ENCODE peak calls at places on chromosomes 7 and 10, in seven cellular contexts. One of them, this sample, is unnamed.
A peak's percentile ranks its signal among the peaks of the same experiment; 100 is the strongest.

GRCh38 chr7:128869138-128869943 is 6.7 kb downstream of the ATP6V1F start:
- DNase-seq in GM06990: peak; percentile 74
- DNase-seq in hippocampal formation: peak; percentile 24
- DNase-seq in naive thymus-derived CD8-positive, alpha-beta T cell: peak; percentile 68
- DNase-seq in skeletal muscle cell: no peak
- DNase-seq in HFFc6: no peak
- DNase-seq in NCI-H2171: peak; percentile 47
- DNase-seq in this sample: peak; percentile 59

GRCh38 chr10:31129261-31129660 is 97.6 kb upstream of the ZNF438 start:
- DNase-seq in GM06990: no peak
- DNase-seq in hippocampal formation: no peak
- DNase-seq in naive thymus-derived CD8-positive, alpha-beta T cell: no peak
- DNase-seq in skeletal muscle cell: peak; percentile 92
- DNase-seq in HFFc6: peak; percentile 46
- DNase-seq in NCI-H2171: no peak
- DNase-seq in this sample: no peak

GRCh38 chr10:82982110-82982608 is 1107.2 kb downstream of the NRG3 start:
- DNase-seq in GM06990: no peak
- DNase-seq in hippocampal formation: no peak
- DNase-seq in naive thymus-derived CD8-positive, alpha-beta T cell: no peak
- DNase-seq in skeletal muscle cell: peak; percentile 80
- DNase-seq in HFFc6: peak; percentile 98
- DNase-seq in NCI-H2171: no peak
- DNase-seq in this sample: no peak

GRCh38 chr10:69506834-69507643 is 55.8 kb downstream of the TSPAN15 start:
- DNase-seq in GM06990: no peak
- DNase-seq in hippocampal formation: no peak
- DNase-seq in naive thymus-derived CD8-positive, alpha-beta T cell: peak; percentile 53
- DNase-seq in skeletal muscle cell: no peak
- DNase-seq in HFFc6: no peak
- DNase-seq in NCI-H2171: no peak
- DNase-seq in this sample: no peak

GRCh38 chr10:85786401-85786899 is 580.1 kb downstream of the GRID1 start:
- DNase-seq in GM06990: no peak
- DNase-seq in hippocampal formation: peak; percentile 12
- DNase-seq in naive thymus-derived CD8-positive, alpha-beta T cell: no peak
- DNase-seq in skeletal muscle cell: no peak
- DNase-seq in HFFc6: no peak
- DNase-seq in NCI-H2171: no peak
- DNase-seq in this sample: no peak

GRCh38 chr10:102426803-102427287 is 5.5 kb downstream of the CUEDC2 start:
- DNase-seq in GM06990: no peak
- DNase-seq in hippocampal formation: no peak
- DNase-seq in naive thymus-derived CD8-positive, alpha-beta T cell: no peak
- DNase-seq in skeletal muscle cell: no peak
- DNase-seq in HFFc6: peak; percentile 29
- DNase-seq in NCI-H2171: no peak
- DNase-seq in this sample: no peak

GRCh38 chr7:41097501-41097900 is 605.4 kb downstream of the INHBA start:
- DNase-seq in GM06990: no peak
- DNase-seq in hippocampal formation: no peak
- DNase-seq in naive thymus-derived CD8-positive, alpha-beta T cell: no peak
- DNase-seq in skeletal muscle cell: peak; percentile 55
- DNase-seq in HFFc6: peak; percentile 70
- DNase-seq in NCI-H2171: no peak
- DNase-seq in this sample: no peak

GRCh38 chr7:117237646-117238045 is 85.2 kb downstream of the WNT2 start:
- DNase-seq in GM06990: no peak
- DNase-seq in hippocampal formation: no peak
- DNase-seq in naive thymus-derived CD8-positive, alpha-beta T cell: no peak
- DNase-seq in skeletal muscle cell: no peak
- DNase-seq in HFFc6: no peak
- DNase-seq in NCI-H2171: no peak
- DNase-seq in this sample: no peak

GRCh38 chr7:123054357-123055133 is 59.0 kb upstream of the TAS2R16 start:
- DNase-seq in GM06990: no peak
- DNase-seq in hippocampal formation: no peak
- DNase-seq in naive thymus-derived CD8-positive, alpha-beta T cell: no peak
- DNase-seq in skeletal muscle cell: no peak
- DNase-seq in HFFc6: no peak
- DNase-seq in NCI-H2171: no peak
- DNase-seq in this sample: no peak

GRCh38 chr7:375491-375821 is 85.5 kb downstream of the FOXL3 start:
- DNase-seq in GM06990: no peak
- DNase-seq in hippocampal formation: no peak
- DNase-seq in naive thymus-derived CD8-positive, alpha-beta T cell: peak; percentile 26
- DNase-seq in skeletal muscle cell: no peak
- DNase-seq in HFFc6: no peak
- DNase-seq in NCI-H2171: no peak
- DNase-seq in this sample: no peak

GRCh38 chr10:125967533-125967932 is 71.2 kb downstream of the FANK1 start:
- DNase-seq in GM06990: no peak
- DNase-seq in hippocampal formation: no peak
- DNase-seq in naive thymus-derived CD8-positive, alpha-beta T cell: no peak
- DNase-seq in skeletal muscle cell: no peak
- DNase-seq in HFFc6: no peak
- DNase-seq in NCI-H2171: no peak
- DNase-seq in this sample: no peak

GRCh38 chr10:78416031-78416800 is 382.6 kb downstream of the RPS24 start:
- DNase-seq in GM06990: no peak
- DNase-seq in hippocampal formation: no peak
- DNase-seq in naive thymus-derived CD8-positive, alpha-beta T cell: no peak
- DNase-seq in skeletal muscle cell: peak; percentile 17
- DNase-seq in HFFc6: peak; percentile 85
- DNase-seq in NCI-H2171: no peak
- DNase-seq in this sample: no peak

GRCh38 chr10:32207544-32207943 is 139.4 kb downstream of the EPC1 start:
- DNase-seq in GM06990: no peak
- DNase-seq in hippocampal formation: no peak
- DNase-seq in naive thymus-derived CD8-positive, alpha-beta T cell: peak; percentile 68
- DNase-seq in skeletal muscle cell: no peak
- DNase-seq in HFFc6: peak; percentile 28
- DNase-seq in NCI-H2171: no peak
- DNase-seq in this sample: no peak

GRCh38 chr10:122152544-122152943 is 118.6 kb upstream of the BTBD16 start:
- DNase-seq in GM06990: no peak
- DNase-seq in hippocampal formation: peak; percentile 89
- DNase-seq in naive thymus-derived CD8-positive, alpha-beta T cell: no peak
- DNase-seq in skeletal muscle cell: peak; percentile 86
- DNase-seq in HFFc6: peak; percentile 60
- DNase-seq in NCI-H2171: peak; percentile 76
- DNase-seq in this sample: no peak

GRCh38 chr7:82443801-82444219 is 233 bp upstream of the CACNA2D1 start:
- DNase-seq in GM06990: peak; percentile 6
- DNase-seq in hippocampal formation: peak; percentile 84
- DNase-seq in naive thymus-derived CD8-positive, alpha-beta T cell: no peak
- DNase-seq in skeletal muscle cell: peak; percentile 71
- DNase-seq in HFFc6: peak; percentile 82
- DNase-seq in NCI-H2171: peak; percentile 86
- DNase-seq in this sample: peak; percentile 59

GRCh38 chr7:151736403-151736909 is 140.5 kb downstream of the PRKAG2 start:
- DNase-seq in GM06990: no peak
- DNase-seq in hippocampal formation: no peak
- DNase-seq in naive thymus-derived CD8-positive, alpha-beta T cell: no peak
- DNase-seq in skeletal muscle cell: peak; percentile 95
- DNase-seq in HFFc6: peak; percentile 97
- DNase-seq in NCI-H2171: peak; percentile 80
- DNase-seq in this sample: peak; percentile 51